ENCODE peak calls at places on chromosomes 7 and 10, in nine cellular contexts. D is germinal center; F is activated CD8-positive, alpha-beta T cell treated with anti-CD3 and anti-CD28 coated beads for 36 hours; N is Right ventricle myocardium superior; I is head of caudate nucleus; U is psoas muscle; X is CD4-positive, CD25-positive, alpha-beta regulatory T cell; K is stimulated activated CD4-positive, alpha-beta T cell treated with anti-CD3 and anti-CD28 coated beads, Interleukin-2, amount 100 ng/mL, for 24 hours; H is glutamatergic neuron. V is an unnamed sample.

GRCh38 chr10:86402283-86402931 is 35.8 kb upstream of the GRID1 start:
- DNase-seq in K (no peak), I (peak), D (no peak), U (no peak), X (no peak), H (no peak), F (no peak), N (no peak), V (no peak)

GRCh38 chr7:44072364-44073231 is 7.2 kb upstream of the PGAM2 start:
- DNase-seq in K (no peak), U (peak), I (no peak), F (peak), X (peak), N (peak), H (peak), D (peak), V (peak)

GRCh38 chr10:12905067-12905466 is 96.4 kb downstream of the CCDC3 start:
- DNase-seq in N (no peak), K (no peak), F (no peak), D (no peak), U (no peak), X (no peak), I (no peak), H (no peak), V (no peak)

GRCh38 chr10:71797533-71798307 is 24.4 kb upstream of the VSIR start:
- DNase-seq in F (peak), K (no peak), H (no peak), D (no peak), N (no peak), X (no peak), U (no peak), I (no peak), V (no peak)

GRCh38 chr7:91157579-91158320 is 106.5 kb upstream of the FZD1 start:
- DNase-seq in N (no peak), H (no peak), K (no peak), D (no peak), X (no peak), U (no peak), I (no peak), F (no peak), V (no peak)

GRCh38 chr7:107387077-107387476 is 82.8 kb upstream of the GPR22 start:
- DNase-seq in U (peak), X (no peak), K (no peak), N (peak), H (peak), I (no peak), D (no peak), F (no peak), V (no peak)

GRCh38 chr7:133563196-133563707 is 310.4 kb downstream of the EXOC4 start:
- DNase-seq in F (no peak), N (no peak), U (no peak), D (no peak), X (no peak), H (no peak), K (no peak), I (no peak), V (no peak)

GRCh38 chr7:80831996-80832395 is 86.9 kb downstream of the SEMA3C start:
- DNase-seq in F (no peak), N (no peak), H (no peak), I (no peak), K (no peak), X (no peak), U (no peak), D (no peak), V (no peak)

GRCh38 chr10:5196613-5197234 is at the start of gene AKR1C4:
- DNase-seq in K (no peak), N (no peak), D (no peak), X (no peak), F (no peak), H (no peak), I (no peak), U (no peak), V (no peak)

GRCh38 chr10:17578603-17579002 is 38.6 kb downstream of the HACD1 start:
- DNase-seq in U (no peak), F (no peak), K (no peak), D (no peak), H (no peak), X (no peak), I (no peak), N (no peak), V (no peak)

GRCh38 chr7:18845700-18846099 is 271.7 kb downstream of the TWIST1 start:
- DNase-seq in X (no peak), D (no peak), F (no peak), N (no peak), K (no peak), U (no peak), I (no peak), H (no peak), V (no peak)

GRCh38 chr10:112213836-112214235 is 30.3 kb upstream of the GPAM start:
- DNase-seq in K (no peak), H (no peak), X (no peak), U (no peak), N (no peak), F (no peak), D (no peak), I (no peak), V (no peak)

GRCh38 chr7:128104109-128104742 is 73.0 kb upstream of the LRRC4 start:
- DNase-seq in D (peak), U (peak), H (peak), X (no peak), I (no peak), F (peak), N (peak), K (no peak), V (no peak)

GRCh38 chr10:119412831-119413737 is 129.4 kb downstream of the RGS10 start:
- DNase-seq in X (no peak), D (no peak), K (no peak), F (no peak), N (no peak), H (no peak), U (no peak), I (no peak), V (no peak)

GRCh38 chr7:122803323-122803722 is 82.9 kb downstream of the CADPS2 start:
- DNase-seq in H (no peak), N (no peak), K (no peak), I (no peak), X (peak), U (no peak), F (no peak), D (no peak), V (peak)

GRCh38 chr10:72145657-72146450 is 57.5 kb upstream of the SPOCK2 start:
- DNase-seq in X (no peak), H (no peak), K (no peak), U (no peak), D (no peak), I (no peak), N (no peak), F (no peak), V (no peak)

GRCh38 chr7:151010307-151011096 is 13.8 kb downstream of the ATG9B start:
- DNase-seq in K (peak), F (peak), X (peak), U (no peak), I (no peak), D (no peak), H (no peak), N (no peak), V (peak)

GRCh38 chr7:107078517-107078966 is 34.0 kb downstream of the PRKAR2B start:
- DNase-seq in K (no peak), X (no peak), N (no peak), H (no peak), F (no peak), D (no peak), I (no peak), U (no peak), V (no peak)

GRCh38 chr10:60964257-60965235 is 20.6 kb upstream of the RHOBTB1 start:
- DNase-seq in D (peak), U (peak), K (peak), I (peak), X (peak), F (peak), H (peak), N (peak), V (peak)

GRCh38 chr7:154789404-154789803 is 213.5 kb downstream of the PAXIP1 start:
- DNase-seq in X (no peak), N (no peak), F (peak), D (no peak), K (no peak), H (no peak), U (no peak), I (peak), V (peak)

GRCh38 chr10:14389981-14390590 is 59.4 kb upstream of the FRMD4A start:
- DNase-seq in H (no peak), U (no peak), I (no peak), F (peak), K (peak), N (no peak), X (peak), D (no peak), V (no peak)

GRCh38 chr10:95181731-95182130 is 12.3 kb upstream of the ACSM6 start:
- DNase-seq in U (no peak), H (no peak), K (no peak), I (no peak), X (no peak), N (no peak), D (no peak), F (no peak), V (no peak)

GRCh38 chr7:131365876-131366275 is 38.2 kb downstream of the MKLN1 start:
- DNase-seq in D (no peak), F (no peak), U (no peak), X (peak), I (no peak), H (no peak), N (no peak), K (no peak), V (no peak)

GRCh38 chr7:115032986-115033385 is 111.1 kb downstream of the MDFIC start:
- DNase-seq in K (no peak), U (no peak), H (no peak), X (no peak), I (no peak), F (no peak), N (no peak), D (no peak), V (no peak)

GRCh38 chr10:133237241-133238065 is at the start of gene VENTX:
- DNase-seq in D (no peak), K (no peak), F (no peak), N (no peak), H (peak), U (no peak), X (no peak), I (no peak), V (no peak)

GRCh38 chr7:79540592-79540991 is 87.1 kb upstream of the MAGI2 start:
- DNase-seq in X (no peak), D (no peak), I (no peak), U (no peak), N (no peak), H (no peak), K (no peak), F (no peak), V (no peak)

GRCh38 chr10:3780056-3780765 is 4.8 kb downstream of the KLF6 start:
- DNase-seq in F (no peak), H (no peak), D (no peak), N (no peak), I (no peak), U (peak), X (no peak), K (no peak), V (no peak)

GRCh38 chr7:80896856-80897598 is 21.8 kb downstream of the SEMA3C start:
- DNase-seq in H (no peak), I (no peak), K (no peak), U (no peak), X (no peak), D (no peak), N (no peak), F (no peak), V (no peak)

GRCh38 chr7:1758859-1759521 is 88.9 kb downstream of the ELFN1 start:
- DNase-seq in N (peak), X (no peak), D (no peak), H (no peak), K (no peak), U (no peak), I (no peak), F (no peak), V (no peak)

GRCh38 chr10:113788604-113789083 is 37.2 kb downstream of the PLEKHS1 start:
- DNase-seq in K (no peak), H (no peak), F (no peak), N (no peak), D (no peak), I (no peak), X (no peak), U (peak), V (no peak)

GRCh38 chr10:73644015-73644743 is 2.9 kb upstream of the MYOZ1 start:
- DNase-seq in K (peak), I (peak), U (no peak), D (peak), X (peak), F (peak), H (peak), N (no peak), V (peak)

GRCh38 chr7:43879477-43879876 is 10.2 kb upstream of the MRPS24 start:
- DNase-seq in F (no peak), U (no peak), N (no peak), K (no peak), I (no peak), H (no peak), X (no peak), D (no peak), V (no peak)

GRCh38 chr10:37125921-37126320 is 523 bp downstream of the ANKRD30A start:
- DNase-seq in K (no peak), D (no peak), I (no peak), U (no peak), X (no peak), H (no peak), F (no peak), N (no peak), V (no peak)

V was measured in RPMI8226.